ENCODE peak calls at places on chromosome 5, in four cellular contexts. L, X, U and I are unnamed samples.

GRCh38 chr5:77486344-77486962 is 5.7 kb downstream of the WDR41 start:
- DNase-seq in L (no peak), U (no peak), X (no peak), I (no peak)

GRCh38 chr5:57805732-57806131 is 323.1 kb upstream of the ACTBL2 start:
- DNase-seq in L (no peak), X (no peak), U (no peak), I (no peak)

GRCh38 chr5:180352116-180352975 is 790 bp downstream of the GFPT2 start:
- DNase-seq in X (peak; percentile 46), U (peak; percentile 70), L (peak; percentile 57), I (no peak)

GRCh38 chr5:132207783-132208182 is 19.9 kb downstream of the P4HA2 start:
- DNase-seq in L (no peak), U (no peak), X (no peak), I (peak; percentile 82)

GRCh38 chr5:150644496-150644895 is 4.0 kb downstream of the SYNPO start:
- DNase-seq in X (no peak), L (no peak), U (peak; percentile 85), I (no peak)

GRCh38 chr5:56317923-56318561 is 84.9 kb upstream of the ANKRD55 start:
- DNase-seq in X (no peak), L (no peak), U (no peak), I (no peak)

GRCh38 chr5:136677219-136677618 is 311.9 kb upstream of the TRPC7 start:
- DNase-seq in L (no peak), U (no peak), X (no peak), I (no peak)

GRCh38 chr5:179375236-179375685 is 30.0 kb upstream of the ADAMTS2 start:
- DNase-seq in L (no peak), X (no peak), U (peak; percentile 19), I (no peak)

GRCh38 chr5:88732862-88733261 is 150.1 kb downstream of the MEF2C start:
- DNase-seq in L (no peak), U (no peak), X (no peak), I (peak; percentile 20)

GRCh38 chr5:38500861-38501260 is 55.6 kb downstream of the LIFR start:
- DNase-seq in L (no peak), X (peak; percentile 22), U (no peak), I (no peak)

GRCh38 chr5:32018476-32019436 is 155.4 kb downstream of the GOLPH3 start:
- DNase-seq in L (no peak), U (no peak), X (peak; percentile 47), I (no peak)

GRCh38 chr5:10471672-10472071 is 30.0 kb downstream of the ROPN1L start:
- DNase-seq in U (no peak), L (no peak), X (no peak), I (no peak)

GRCh38 chr5:172455511-172456061 is 1.3 kb upstream of the SH3PXD2B start:
- DNase-seq in L (peak; percentile 62), X (peak; percentile 74), U (no peak), I (no peak)

GRCh38 chr5:96124589-96124988 is 162.9 kb upstream of the ELL2 start:
- DNase-seq in X (no peak), L (no peak), U (no peak), I (no peak)

GRCh38 chr5:151671979-151672378 is 14.7 kb downstream of the SPARC start:
- DNase-seq in U (no peak), X (peak; percentile 83), L (peak; percentile 76), I (no peak)

GRCh38 chr5:151675956-151676712 is 10.6 kb downstream of the SPARC start:
- DNase-seq in L (no peak), X (no peak), U (no peak), I (no peak)

GRCh38 chr5:151670953-151671636 is 15.6 kb downstream of the SPARC start:
- DNase-seq in U (no peak), L (peak; percentile 65), X (no peak), I (no peak)

GRCh38 chr5:151675225-151675955 is 11.3 kb downstream of the SPARC start:
- DNase-seq in U (no peak), X (peak; percentile 75), L (no peak), I (no peak)

DNA sequence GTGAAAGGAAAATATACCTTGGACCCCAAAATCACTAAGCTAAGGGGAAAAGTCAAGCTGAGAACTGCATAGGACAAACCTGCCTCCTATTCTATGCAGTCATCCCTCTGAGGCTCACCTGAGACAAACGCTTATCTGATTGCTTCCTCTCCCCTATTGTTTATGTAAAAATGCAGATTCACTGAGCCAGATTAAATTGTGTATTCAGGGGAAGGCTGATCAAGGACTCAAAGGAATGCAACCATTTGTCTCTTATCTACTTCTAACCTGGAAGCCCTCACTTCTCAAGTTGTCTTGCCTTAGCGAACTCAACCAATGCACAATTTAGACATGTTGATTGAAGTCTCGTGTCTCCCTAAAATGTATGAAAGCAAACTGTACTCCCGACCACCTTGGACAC is 13.3 kb downstream of the SPARC start:
- DNase-seq in L (no peak), X (no peak), U (no peak), I (no peak)
- H3K27ac ChIP-seq in L (peak overlapping the region; percentile 100), X (no peak overlapping the region), U (no peak overlapping the region), I (no peak overlapping the region)

GRCh38 chr5:110736763-110737162 is 2.0 kb upstream of the SLC25A46 start:
- DNase-seq in U (no peak), X (no peak), L (no peak), I (no peak)
- H3K27ac ChIP-seq in U (no peak overlapping the region), X (no peak overlapping the region), L (no peak overlapping the region), I (no peak overlapping the region)

GRCh38 chr5:82863260-82863659 is 213.9 kb downstream of the TMEM167A start:
- DNase-seq in U (no peak), X (peak; percentile 39), L (no peak), I (no peak)
- H3K27ac ChIP-seq in U (no peak overlapping the region), X (no peak overlapping the region), L (no peak overlapping the region), I (no peak overlapping the region)

DNA sequence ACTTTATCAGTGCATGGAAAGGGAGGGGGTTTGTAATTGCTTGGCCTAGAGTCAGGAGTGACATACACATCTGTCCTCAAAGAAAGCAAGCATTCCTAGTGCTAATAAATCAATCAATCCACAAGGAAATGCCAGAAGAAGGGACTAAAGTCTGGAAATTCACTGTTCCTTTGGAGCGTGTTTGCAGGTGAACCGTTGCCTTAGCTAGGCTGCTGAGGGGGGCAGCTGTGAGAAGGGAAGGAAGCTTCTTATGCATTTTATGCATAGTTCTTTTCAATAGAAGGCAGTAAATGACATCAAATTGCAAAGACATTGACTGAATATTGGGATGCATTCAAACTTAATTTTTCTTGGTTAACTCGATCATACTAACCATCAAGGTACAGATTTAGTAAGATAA is 1092.5 kb upstream of the SEMA6A start:
- DNase-seq in X (no peak), L (no peak), U (no peak), I (no peak)
- H3K27ac ChIP-seq in X (no peak overlapping the region), L (no peak overlapping the region), U (no peak overlapping the region), I (no peak overlapping the region)

DNA sequence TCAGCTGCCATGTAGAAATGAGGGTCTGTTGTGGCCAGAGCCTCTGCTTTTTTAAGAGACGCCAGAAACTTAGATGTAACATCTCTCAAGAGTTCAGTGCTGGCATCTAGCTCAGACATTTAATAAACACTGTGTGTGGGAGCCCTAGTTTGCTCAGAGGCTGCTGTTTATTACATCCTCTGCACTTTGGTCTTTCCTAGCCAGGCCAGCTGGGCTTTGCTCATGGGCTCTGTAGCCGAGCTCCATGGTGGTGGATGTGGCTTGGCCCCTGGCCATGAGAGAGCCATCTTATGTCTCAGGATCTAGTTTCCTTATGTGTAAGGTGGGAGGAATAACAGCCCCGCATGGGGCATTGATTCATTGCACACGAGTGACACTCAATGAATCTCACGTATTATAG is 30.0 kb downstream of the ARHGEF37 start:
- DNase-seq in X (peak; percentile 76), U (no peak), L (peak; percentile 49), I (no peak)
- H3K27ac ChIP-seq in X (no peak overlapping the region), U (no peak overlapping the region), L (peak overlapping the region; percentile 67), I (no peak overlapping the region)

GRCh38 chr5:14187157-14187556 is 44.0 kb downstream of the TRIO start:
- DNase-seq in L (no peak), X (no peak), U (no peak), I (no peak)
- H3K27ac ChIP-seq in L (peak overlapping the region; percentile 96), X (no peak overlapping the region), U (peak overlapping the region; percentile 35), I (no peak overlapping the region)

GRCh38 chr5:78545406-78545805 is 103.2 kb downstream of the LHFPL2 start:
- DNase-seq in L (no peak), X (no peak), U (no peak), I (no peak)

GRCh38 chr5:78547171-78547570 is 101.4 kb downstream of the LHFPL2 start:
- DNase-seq in X (peak; percentile 63), U (no peak), L (no peak), I (no peak)

GRCh38 chr5:78547731-78548189 is 100.8 kb downstream of the LHFPL2 start:
- DNase-seq in U (no peak), L (peak; percentile 95), X (peak; percentile 99), I (no peak)

GRCh38 chr5:78548216-78548615 is 100.4 kb downstream of the LHFPL2 start:
- DNase-seq in U (peak; percentile 71), L (no peak), X (no peak), I (no peak)

DNA sequence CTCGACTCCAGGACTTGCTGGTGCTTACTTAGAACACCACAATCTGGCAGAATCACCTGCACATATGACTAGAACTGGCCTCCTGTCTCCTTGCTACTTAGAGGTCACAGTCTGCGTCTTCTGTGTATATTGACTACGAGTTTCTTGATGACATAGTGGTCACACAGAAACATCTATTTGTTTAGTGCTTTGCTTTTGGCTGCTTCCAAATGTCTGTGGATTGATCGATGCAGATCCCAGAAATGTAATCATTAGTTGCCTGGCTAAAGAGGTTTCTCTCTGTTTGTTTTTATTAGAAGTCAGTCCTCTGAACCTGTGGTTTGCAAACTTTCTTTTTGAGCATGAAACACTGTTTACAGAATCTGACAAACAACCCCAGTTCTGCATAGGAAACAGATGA is 102.0 kb downstream of the LHFPL2 start:
- DNase-seq in U (no peak), L (no peak), X (no peak), I (no peak)
- H3K27ac ChIP-seq in U (no peak overlapping the region), L (peak overlapping the region; percentile 93), X (peak overlapping the region; percentile 49), I (no peak overlapping the region)